ENCODE peak calls at places on chromosomes 13 and 19, in nine cellular contexts. Y is astrocyte, D is left ventricle myocardium inferior, S is GM23338, B is PC-9, C is suprapubic skin, P is Panc1, E is PC-3, U is heart right ventricle. H is an unnamed sample. For H3K36me3, the result is how much of the 10 kb centered on the place peaks cover.

GRCh38 chr19:6393982-6394412 is 1.0 kb upstream of the GTF2F1 start:
- DNase-seq in B (no peak), D (no peak), U (no peak), S (no peak), C (no peak), E (no peak), Y (no peak), P (no peak), H (no peak)

GRCh38 chr13:38618336-38618735 is 68.5 kb upstream of the FREM2 start:
- DNase-seq in U (no peak), B (no peak), S (no peak), D (no peak), P (no peak), E (no peak), C (no peak), Y (no peak), H (peak)

GRCh38 chr13:33740134-33740538 is 77.8 kb upstream of the RFC3 start:
- DNase-seq in S (no peak), Y (peak), U (no peak), D (no peak), P (no peak), E (peak), C (no peak), B (no peak), H (no peak)

GRCh38 chr13:52750713-52751112 is 11.1 kb upstream of the CNMD start:
- DNase-seq in C (no peak), B (no peak), P (no peak), U (no peak), Y (no peak), E (no peak), S (no peak), D (no peak), H (no peak)

GRCh38 chr19:52942371-52943133 is 19.3 kb upstream of the ZNF888 start:
- DNase-seq in E (peak), C (peak), D (peak), Y (peak), S (peak), U (peak), P (no peak), B (peak), H (peak)

GRCh38 chr13:40665754-40666057 is 735 bp downstream of the FOXO1 start:
- DNase-seq in U (no peak), Y (peak), D (peak), S (no peak), C (no peak), B (no peak), P (no peak), E (peak), H (peak)

GRCh38 chr13:21694831-21695230 is 24.0 kb downstream of the FGF9 start:
- DNase-seq in S (no peak), E (no peak), P (no peak), Y (no peak), D (peak), C (no peak), U (peak), B (no peak), H (no peak)

GRCh38 chr13:63435668-63436275 is 2020.1 kb upstream of the PCDH20 start:
- DNase-seq in D (no peak), Y (peak), P (peak), E (peak), S (no peak), C (no peak), U (no peak), B (peak), H (peak)

GRCh38 chr19:45746866-45747265 is 13.6 kb downstream of the MEIOSIN start:
- DNase-seq in D (no peak), B (no peak), S (no peak), E (no peak), P (no peak), U (no peak), Y (no peak), C (no peak), H (no peak)

GRCh38 chr19:45711851-45712698 is 18.6 kb downstream of the FBXO46 start:
- DNase-seq in C (no peak), B (no peak), D (no peak), P (no peak), U (no peak), Y (no peak), S (no peak), E (no peak), H (no peak)

GRCh38 chr19:45079063-45079910 is at the start of gene GEMIN7:
- DNase-seq in S (peak), U (peak), Y (peak), C (peak), D (peak), P (no peak), E (peak), B (peak), H (peak)

GRCh38 chr13:28531195-28531955 is 36.4 kb upstream of the FLT1 start:
- DNase-seq in P (no peak), D (peak), B (no peak), C (no peak), U (peak), E (peak), Y (no peak), S (peak), H (peak)

DNA sequence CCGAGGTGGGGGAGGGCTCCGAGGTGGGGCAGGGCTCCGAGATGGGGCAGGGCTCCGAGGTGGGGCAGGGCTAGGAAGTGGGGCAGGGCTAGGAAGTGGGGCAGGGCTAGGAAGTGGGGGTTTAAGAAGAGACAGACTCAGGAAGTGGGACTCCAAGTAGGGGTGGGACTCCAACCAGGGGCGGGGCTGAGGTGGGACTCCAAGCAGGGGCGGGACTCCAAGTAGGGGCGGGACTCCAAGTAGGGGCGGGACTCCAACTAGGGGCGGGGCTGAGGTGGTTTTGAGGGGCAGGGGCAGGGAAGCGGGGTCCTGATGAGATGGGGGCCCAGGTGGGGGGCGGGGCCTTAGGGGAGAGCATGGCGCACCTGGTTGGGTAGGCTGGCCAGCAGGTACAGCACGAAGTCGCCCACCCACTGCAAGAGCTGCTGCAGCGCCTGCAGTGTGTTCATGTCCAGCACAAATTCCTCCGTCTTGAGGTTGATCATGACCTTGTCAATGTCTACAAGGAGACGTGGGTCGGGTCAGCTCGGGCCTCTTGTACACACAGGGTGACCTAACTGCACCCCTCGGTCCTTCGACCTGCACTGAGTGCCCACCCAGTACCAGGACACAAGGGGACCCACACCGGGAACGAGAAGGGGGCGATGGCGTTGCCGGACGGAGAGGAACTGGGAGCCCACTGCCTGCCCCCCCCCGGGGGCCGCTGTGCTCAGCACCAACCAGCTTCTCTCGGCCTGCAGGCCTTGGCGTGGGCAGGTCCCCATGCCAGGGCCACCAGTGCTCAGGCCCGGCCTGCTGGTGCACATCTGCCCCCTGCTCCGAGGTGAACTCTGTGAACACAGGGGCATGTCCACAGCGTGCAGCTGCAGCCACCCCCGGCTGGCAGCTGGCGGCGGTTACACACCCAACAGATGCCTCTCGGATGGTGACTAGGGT is 13.9 kb downstream of the CFD start:
- DNase-seq in S (peak), B (no peak), U (no peak), E (no peak), Y (peak), C (no peak), D (no peak), P (no peak), H (peak)
- H3K36me3 ChIP-seq in S (under half), B (under half), U (under half), E (under half), Y (under half), C (half or more), D (under half), P (under half), H (under half)

GRCh38 chr19:28472843-28473242 is 740.1 kb downstream of the UQCRFS1 start:
- DNase-seq in C (no peak), B (no peak), Y (no peak), U (no peak), D (peak), P (no peak), E (no peak), S (no peak), H (no peak)

GRCh38 chr19:28468701-28469459 is 744.1 kb downstream of the UQCRFS1 start:
- DNase-seq in P (no peak), E (peak), C (no peak), D (no peak), S (peak), U (no peak), B (no peak), Y (peak), H (peak)

GRCh38 chr19:28466107-28467045 is 746.6 kb downstream of the UQCRFS1 start:
- DNase-seq in E (peak), P (peak), B (no peak), Y (peak), S (peak), C (no peak), U (peak), D (peak), H (peak)

GRCh38 chr19:28472111-28472510 is 740.8 kb downstream of the UQCRFS1 start:
- DNase-seq in E (no peak), S (no peak), P (no peak), C (no peak), U (no peak), Y (peak), B (no peak), D (no peak), H (no peak)

GRCh38 chr19:28469544-28469943 is 743.4 kb downstream of the UQCRFS1 start:
- DNase-seq in B (no peak), U (no peak), P (no peak), E (no peak), Y (no peak), C (no peak), D (no peak), S (no peak), H (no peak)
- H3K27ac ChIP-seq in B (no peak), U (no peak), P (no peak), E (no peak), Y (no peak), C (no peak), D (no peak), S (no peak), H (no peak)

GRCh38 chr19:49977111-49977510 is 16.1 kb upstream of the SIGLEC11 start:
- DNase-seq in C (no peak), E (no peak), B (no peak), D (no peak), S (no peak), Y (no peak), P (no peak), U (no peak), H (no peak)
- H3K36me3 ChIP-seq in C (half or more), E (under half), B (under half), D (half or more), S (under half), Y (under half), P (under half), U (half or more), H (under half)

DNA sequence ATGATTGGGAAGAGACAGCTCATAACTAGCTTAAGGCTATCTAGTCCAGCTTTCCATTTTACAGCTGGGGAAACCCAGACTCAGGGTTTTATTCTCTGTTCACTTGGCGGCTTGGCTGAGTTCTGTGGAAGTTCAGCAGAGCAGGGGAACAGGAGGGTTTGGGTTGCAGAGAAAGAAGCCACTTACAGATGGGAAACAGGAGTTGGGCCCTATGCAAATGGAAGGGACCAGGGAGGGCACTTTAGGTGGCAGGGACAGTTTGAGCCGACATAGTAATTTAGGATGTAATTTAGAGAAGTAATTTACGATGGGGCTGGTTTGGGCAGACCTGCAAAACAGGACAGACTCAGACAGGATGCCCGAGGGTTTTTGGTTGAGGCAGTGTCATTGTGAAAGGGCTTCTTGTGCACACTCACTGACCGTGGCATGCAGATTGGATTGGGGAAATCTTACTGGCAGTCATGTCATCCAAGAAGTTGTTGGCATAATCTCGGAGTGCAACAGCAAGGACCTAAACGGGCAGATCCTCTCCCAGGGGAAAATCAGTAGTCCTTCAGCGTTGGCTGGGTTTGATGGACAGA is 47.3 kb upstream of the GPR183 start:
- DNase-seq in C (no peak), E (peak), B (no peak), U (no peak), Y (no peak), P (no peak), S (no peak), D (no peak), H (no peak)
- H3K27ac ChIP-seq in C (peak), E (no peak), B (no peak), U (no peak), Y (no peak), P (no peak), S (no peak), D (no peak), H (no peak)

GRCh38 chr13:110405597-110406450 is 98.7 kb downstream of the COL4A2 start:
- DNase-seq in D (no peak), U (no peak), S (no peak), P (no peak), C (no peak), E (no peak), Y (peak), B (no peak), H (no peak)

GRCh38 chr13:110407531-110407930 is 100.4 kb downstream of the COL4A2 start:
- DNase-seq in S (no peak), C (no peak), E (no peak), U (no peak), D (no peak), P (no peak), Y (no peak), B (no peak), H (no peak)

GRCh38 chr13:110409581-110409992 is 102.5 kb downstream of the COL4A2 start:
- DNase-seq in S (no peak), C (no peak), B (no peak), P (no peak), U (peak), D (no peak), E (peak), Y (peak), H (no peak)

GRCh38 chr13:110408286-110408685 is 101.2 kb downstream of the COL4A2 start:
- DNase-seq in C (no peak), B (no peak), D (no peak), U (no peak), E (no peak), Y (no peak), S (no peak), P (no peak), H (no peak)

GRCh38 chr13:110407021-110407420 is 99.9 kb downstream of the COL4A2 start:
- DNase-seq in Y (no peak), E (no peak), P (no peak), D (no peak), C (no peak), B (no peak), U (no peak), S (no peak), H (no peak)
- H3K36me3 ChIP-seq in Y (under half), E (under half), P (under half), D (under half), C (under half), B (under half), U (under half), S (under half), H (under half)

GRCh38 chr19:18658366-18658855 is 21.6 kb downstream of the KLHL26 start:
- DNase-seq in E (no peak), D (no peak), Y (no peak), P (no peak), C (no peak), B (peak), U (no peak), S (no peak), H (no peak)
- H3K27ac ChIP-seq in E (no peak), D (peak), Y (no peak), P (no peak), C (peak), B (no peak), U (peak), S (peak), H (no peak)